ENCODE peak calls at places on chromosomes 12 and 14, in four cellular contexts. One of them, this sample, is unnamed.

GRCh38 chr14:75422169-75422568 is 5.7 kb upstream of the JDP2 start:
- DNase-seq in kidney tubule cell: peak
- DNase-seq in HCT116: no peak
- DNase-seq in SW 1271: no peak
- DNase-seq in this sample: no peak

GRCh38 chr12:111467862-111468245 is 62.1 kb downstream of the SH2B3 start:
- DNase-seq in SW 1271: no peak
- DNase-seq in HCT116: no peak
- DNase-seq in kidney tubule cell: no peak
- DNase-seq in this sample: no peak

GRCh38 chr12:122870867-122871664 is 24.9 kb downstream of the VPS37B start:
- DNase-seq in SW 1271: no peak
- DNase-seq in HCT116: no peak
- DNase-seq in kidney tubule cell: no peak
- DNase-seq in this sample: no peak

GRCh38 chr12:75047885-75048525 is 161.6 kb downstream of the KCNC2 start:
- DNase-seq in HCT116: no peak
- DNase-seq in SW 1271: no peak
- DNase-seq in kidney tubule cell: no peak
- DNase-seq in this sample: no peak

GRCh38 chr14:49367696-49368095 is 218.5 kb downstream of the RPS29 start:
- DNase-seq in SW 1271: no peak
- DNase-seq in HCT116: no peak
- DNase-seq in kidney tubule cell: no peak
- DNase-seq in this sample: no peak

GRCh38 chr12:86837246-86837645 is 581.1 kb upstream of the MGAT4C start:
- DNase-seq in SW 1271: no peak
- DNase-seq in HCT116: no peak
- DNase-seq in kidney tubule cell: no peak
- DNase-seq in this sample: no peak

GRCh38 chr12:1445807-1446206 is 148.6 kb downstream of the FBXL14 start:
- DNase-seq in kidney tubule cell: no peak
- DNase-seq in HCT116: no peak
- DNase-seq in SW 1271: no peak
- DNase-seq in this sample: no peak

GRCh38 chr14:35631071-35631805 is 97.3 kb downstream of the INSM2 start:
- DNase-seq in SW 1271: no peak
- DNase-seq in HCT116: no peak
- DNase-seq in kidney tubule cell: no peak
- DNase-seq in this sample: no peak

GRCh38 chr12:65889144-65889880 is 65.0 kb downstream of the HMGA2 start:
- DNase-seq in HCT116: no peak
- DNase-seq in kidney tubule cell: no peak
- DNase-seq in SW 1271: no peak
- DNase-seq in this sample: no peak

GRCh38 chr14:24234095-24235020 is 1.6 kb downstream of the GMPR2 start:
- DNase-seq in kidney tubule cell: no peak
- DNase-seq in SW 1271: no peak
- DNase-seq in HCT116: no peak
- DNase-seq in this sample: no peak

GRCh38 chr12:100229036-100229635 is 28.5 kb downstream of the ACTR6 start:
- DNase-seq in HCT116: peak
- DNase-seq in SW 1271: no peak
- DNase-seq in kidney tubule cell: peak
- DNase-seq in this sample: no peak

GRCh38 chr12:113392988-113393579 is 10.6 kb downstream of the SDS start:
- DNase-seq in HCT116: peak
- DNase-seq in SW 1271: no peak
- DNase-seq in kidney tubule cell: peak
- DNase-seq in this sample: no peak

This sample was measured in progenitor cell of endocrine pancreas.